ENCODE peak calls at places on chromosomes 11 and 22, in four cellular contexts. O is pancreas, I is body of pancreas, L is PC-3. D is an unnamed sample. For H3K27me3, the result is how much of the 10 kb centered on the place peaks cover.

GRCh38 chr22:36839356-36840073 is 21.3 kb upstream of the NCF4 start:
- DNase-seq in O (no peak), I (no peak), L (peak), D (peak)

GRCh38 chr11:127217941-127218615 is 217.5 kb upstream of the KIRREL3 start:
- DNase-seq in O (no peak), I (no peak), L (no peak), D (no peak)

GRCh38 chr11:113163291-113164030 is 150.9 kb upstream of the TTC12 start:
- DNase-seq in O (no peak), I (no peak), L (no peak), D (no peak)

GRCh38 chr11:82823635-82824614 is 76.3 kb downstream of the PRCP start:
- DNase-seq in O (no peak), I (no peak), L (no peak), D (no peak)

GRCh38 chr11:6640036-6640984 is 15.3 kb downstream of the DCHS1 start:
- DNase-seq in O (no peak), I (no peak), L (no peak), D (no peak)

GRCh38 chr11:75513250-75513649 is 12.5 kb downstream of the GDPD5 start:
- DNase-seq in O (no peak), I (no peak), L (peak), D (peak)

GRCh38 chr22:46084943-46085830 is 65.1 kb upstream of the PPARA start:
- DNase-seq in O (peak), I (peak), L (peak), D (peak)

GRCh38 chr11:11966826-11967668 is 41.4 kb downstream of the DKK3 start:
- DNase-seq in O (peak), I (peak), L (peak), D (peak)

GRCh38 chr11:74142624-74143023 is 28.2 kb downstream of the C2CD3 start:
- DNase-seq in O (no peak), I (no peak), L (peak), D (peak)

GRCh38 chr11:86738615-86739014 is 61.7 kb upstream of the PRSS23 start:
- DNase-seq in O (no peak), I (no peak), L (no peak), D (no peak)

GRCh38 chr11:29318134-29318845 is 698.5 kb downstream of the KCNA4 start:
- DNase-seq in O (no peak), I (no peak), L (peak), D (peak)

GRCh38 chr22:28977481-28977971 is 84.1 kb downstream of the C22orf31 start:
- DNase-seq in O (no peak), I (peak), L (no peak), D (peak)

GRCh38 chr11:133285359-133285758 is 246.9 kb downstream of the OPCML start:
- DNase-seq in O (no peak), I (no peak), L (no peak), D (no peak)

GRCh38 chr11:70532728-70533127 is 134.4 kb downstream of the CTTN start:
- DNase-seq in O (no peak), I (no peak), L (no peak), D (no peak)

GRCh38 chr11:134640536-134640935 is 228.5 kb upstream of the B3GAT1 start:
- DNase-seq in O (no peak), I (no peak), L (no peak), D (no peak)

GRCh38 chr11:134643115-134643514 is 231.1 kb upstream of the B3GAT1 start:
- DNase-seq in O (no peak), I (no peak), L (no peak), D (no peak)

GRCh38 chr11:134642206-134642605 is 230.2 kb upstream of the B3GAT1 start:
- DNase-seq in O (no peak), I (no peak), L (no peak), D (no peak)

GRCh38 chr11:134639586-134640330 is 227.7 kb upstream of the B3GAT1 start:
- DNase-seq in O (no peak), I (no peak), L (no peak), D (peak)

GRCh38 chr11:134640971-134641968 is 229.2 kb upstream of the B3GAT1 start:
- DNase-seq in O (no peak), I (no peak), L (no peak), D (no peak)
- H3K27me3 ChIP-seq in O (under half), I (under half), L (half or more), D (under half)

GRCh38 chr11:1924646-1925372 is 5.3 kb downstream of the TNNT3 start:
- DNase-seq in O (no peak), I (no peak), L (no peak), D (no peak)

GRCh38 chr11:1926156-1927031 is 6.9 kb downstream of the TNNT3 start:
- DNase-seq in O (no peak), I (no peak), L (no peak), D (no peak)

GRCh38 chr11:1927151-1928037 is 7.9 kb downstream of the TNNT3 start:
- DNase-seq in O (no peak), I (no peak), L (no peak), D (peak)

GRCh38 chr11:1924121-1924520 is 4.6 kb downstream of the TNNT3 start:
- DNase-seq in O (no peak), I (no peak), L (no peak), D (peak)

DNA sequence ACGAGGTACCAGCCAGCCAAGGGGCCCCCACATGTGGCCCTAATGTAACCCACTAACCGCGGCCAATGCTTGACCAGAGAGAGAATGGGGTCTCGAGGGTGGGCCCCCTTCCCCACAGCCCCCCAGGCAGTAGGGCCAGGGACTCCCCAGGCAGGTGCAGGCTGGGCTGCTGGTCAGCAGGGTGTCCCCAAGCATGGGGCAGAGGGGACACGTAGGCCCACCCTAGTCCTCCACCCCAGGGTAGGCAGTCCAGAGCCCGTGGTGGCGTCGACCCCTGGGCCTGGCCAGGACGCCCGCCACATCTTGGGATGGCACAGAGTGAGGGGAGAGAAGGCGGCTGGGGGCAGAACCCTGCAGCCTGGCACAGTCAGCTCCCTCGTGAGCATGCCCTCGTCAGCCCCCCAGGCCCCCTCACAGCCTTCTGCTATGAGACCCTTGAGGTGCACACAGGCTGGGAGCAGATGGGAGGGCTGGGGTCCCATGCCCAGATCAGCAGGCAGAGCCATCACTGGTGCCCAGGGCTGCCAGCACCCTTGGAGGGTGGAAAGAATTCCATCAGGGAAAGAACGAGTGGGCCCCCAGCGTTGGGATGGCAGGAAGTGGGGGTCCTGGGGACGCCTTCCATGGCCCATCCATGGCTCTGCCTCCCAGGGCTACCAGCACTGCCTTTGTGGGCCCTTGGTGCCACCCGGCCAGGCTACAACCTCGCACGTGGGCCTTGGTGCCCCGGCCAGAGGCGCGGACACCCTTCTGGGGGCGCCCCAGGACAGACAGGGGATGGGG is 6.1 kb downstream of the TNNT3 start:
- DNase-seq in O (no peak), I (no peak), L (no peak), D (no peak)
- H3K27me3 ChIP-seq in O (under half), I (under half), L (under half), D (under half)

DNA sequence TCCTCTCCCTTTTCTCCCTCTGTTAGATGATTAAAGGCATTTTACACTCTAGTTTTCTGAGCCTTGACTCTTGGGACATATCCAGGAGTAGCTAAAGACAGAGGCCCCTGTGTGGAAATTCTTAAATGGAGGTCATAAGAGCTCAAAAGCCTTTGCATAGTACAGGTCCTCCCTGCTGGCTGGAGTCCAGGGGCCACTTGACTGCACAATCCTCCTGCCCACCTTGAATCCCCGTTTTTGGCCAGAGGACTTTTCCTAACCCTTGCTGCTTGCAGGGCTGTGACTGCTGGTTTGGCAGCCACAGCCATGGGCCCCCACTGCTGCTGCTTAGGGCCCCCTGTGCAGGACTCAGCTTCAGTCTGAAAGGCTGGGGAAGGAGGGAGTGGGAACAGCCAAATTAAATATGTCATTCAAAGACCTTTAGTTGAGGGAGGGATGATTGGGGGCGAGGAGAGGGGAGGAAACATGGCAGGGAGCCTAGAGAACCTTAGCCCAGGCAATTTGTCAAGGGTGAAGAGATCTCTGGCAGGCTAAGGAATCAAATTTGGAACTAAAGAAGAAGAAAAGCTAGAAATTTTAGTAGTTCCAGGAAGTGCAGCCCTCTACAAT is 33.3 kb downstream of the ARHGAP1 start:
- DNase-seq in O (no peak), I (no peak), L (no peak), D (no peak)
- H3K27me3 ChIP-seq in O (under half), I (under half), L (under half), D (under half)

GRCh38 chr11:27254744-27255446 is 108.1 kb downstream of the CCDC34 start:
- DNase-seq in O (no peak), I (no peak), L (no peak), D (peak)
- H3K27me3 ChIP-seq in O (under half), I (under half), L (under half), D (under half)

GRCh38 chr11:9004310-9004945 is 627 bp upstream of the NRIP3 start:
- DNase-seq in O (peak), I (peak), L (no peak), D (no peak)
- H3K27me3 ChIP-seq in O (under half), I (under half), L (under half), D (under half)

GRCh38 chr22:22662095-22662494 is 17.7 kb downstream of the GGTLC2 start:
- DNase-seq in O (no peak), I (no peak), L (no peak), D (no peak)

GRCh38 chr22:22666307-22667091 is 22.1 kb downstream of the GGTLC2 start:
- DNase-seq in O (no peak), I (peak), L (peak), D (no peak)

GRCh38 chr22:22667966-22668880 is 23.8 kb downstream of the GGTLC2 start:
- DNase-seq in O (no peak), I (no peak), L (no peak), D (no peak)

GRCh38 chr22:22661275-22661674 is 16.9 kb downstream of the GGTLC2 start:
- DNase-seq in O (no peak), I (no peak), L (no peak), D (no peak)

GRCh38 chr22:22663861-22664800 is 19.7 kb downstream of the GGTLC2 start:
- DNase-seq in O (no peak), I (no peak), L (peak), D (no peak)
- H3K27me3 ChIP-seq in O (under half), I (under half), L (under half), D (under half)

GRCh38 chr11:2265854-2266585 is 4.4 kb downstream of the ASCL2 start:
- DNase-seq in O (no peak), I (no peak), L (no peak), D (no peak)
- H3K27me3 ChIP-seq in O (under half), I (under half), L (under half), D (under half)

GRCh38 chr22:22200569-22201184 is 43.9 kb upstream of the VPREB1 start:
- DNase-seq in O (no peak), I (no peak), L (no peak), D (no peak)

GRCh38 chr22:22199634-22200033 is 45.0 kb upstream of the VPREB1 start:
- DNase-seq in O (no peak), I (no peak), L (no peak), D (no peak)

GRCh38 chr22:22203048-22203971 is 41.3 kb upstream of the VPREB1 start:
- DNase-seq in O (no peak), I (no peak), L (no peak), D (no peak)

GRCh38 chr22:22201925-22202343 is 42.7 kb upstream of the VPREB1 start:
- DNase-seq in O (no peak), I (no peak), L (no peak), D (no peak)

DNA sequence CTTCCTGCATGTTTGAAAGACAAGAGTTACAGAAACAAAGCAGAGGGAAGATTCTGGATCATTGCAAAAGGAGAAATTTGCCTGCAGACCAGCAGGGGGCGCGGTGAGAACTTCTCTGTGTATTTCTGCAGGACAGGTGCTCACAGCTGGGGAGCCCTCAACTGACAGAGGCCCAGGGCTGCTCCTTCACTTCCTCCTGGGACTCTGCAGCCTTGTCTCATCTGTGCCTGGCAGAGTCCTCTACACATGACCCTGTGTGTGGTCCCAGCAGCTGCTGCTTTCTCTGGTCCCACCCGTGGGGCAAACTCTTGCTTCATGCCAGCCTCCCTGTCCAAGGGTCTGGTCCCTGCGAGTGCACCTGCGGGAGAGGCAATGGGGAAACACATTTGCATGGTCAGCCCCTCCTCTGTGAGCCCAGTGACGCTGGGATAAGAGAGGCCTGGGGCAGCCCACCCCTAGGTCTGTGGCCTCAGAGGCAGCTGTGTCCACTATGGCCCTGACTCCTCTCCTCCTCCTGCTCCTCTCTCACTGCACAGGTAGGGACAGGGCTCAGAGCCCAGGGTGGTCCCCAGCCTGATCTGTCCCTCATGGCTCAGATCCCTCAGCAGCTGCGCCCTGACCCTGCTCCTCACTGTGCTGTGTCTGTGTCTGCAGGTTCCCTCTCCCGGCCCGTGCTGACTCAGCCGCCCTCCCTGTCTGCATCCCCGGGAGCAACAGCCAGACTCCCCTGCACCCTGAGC is 43.2 kb upstream of the VPREB1 start:
- DNase-seq in O (no peak), I (no peak), L (peak), D (no peak)
- H3K27me3 ChIP-seq in O (under half), I (under half), L (under half), D (under half)